ENCODE peak calls at places on chromosomes 1 and 21, in ten cellular contexts. T, U, G, H, V, R, D, P, F and M are unnamed samples.

GRCh38 chr1:85612704-85613361 is 32.3 kb downstream of the CCN1 start:
- DNase-seq in T (peak), U (no peak), G (peak), H (no peak), V (peak), R (no peak), D (peak), P (peak), F (no peak), M (peak)

GRCh38 chr1:57474097-57474750 is 50.4 kb upstream of the DAB1 start:
- DNase-seq in T (no peak), U (no peak), G (peak), H (no peak), V (no peak), R (no peak), D (peak), P (peak), F (no peak), M (peak)

GRCh38 chr21:44065428-44065827 is 41.8 kb upstream of the PWP2 start:
- DNase-seq in T (no peak), U (no peak), G (peak), H (peak), V (no peak), R (no peak), D (peak), P (no peak), F (no peak), M (peak)

GRCh38 chr1:28087614-28088167 is 719 bp downstream of the EYA3 start:
- DNase-seq in T (peak), U (no peak), G (no peak), H (peak), V (no peak), R (no peak), D (no peak), P (no peak), F (no peak), M (peak)

GRCh38 chr1:7857951-7858350 is 5.1 kb upstream of the UTS2 start:
- DNase-seq in T (no peak), U (no peak), G (no peak), H (no peak), V (no peak), R (no peak), D (no peak), P (no peak), F (no peak), M (no peak)

GRCh38 chr1:230643887-230644286 is 1.6 kb downstream of the COG2 start:
- DNase-seq in T (peak), U (no peak), G (peak), H (no peak), V (peak), R (no peak), D (peak), P (peak), F (no peak), M (no peak)

GRCh38 chr1:26477446-26478152 is 5.4 kb downstream of the HMGN2 start:
- DNase-seq in T (no peak), U (no peak), G (no peak), H (no peak), V (no peak), R (no peak), D (no peak), P (peak), F (no peak), M (peak)

GRCh38 chr1:44084998-44085675 is 33.5 kb upstream of the KLF17 start:
- DNase-seq in T (peak), U (no peak), G (peak), H (no peak), V (peak), R (no peak), D (peak), P (peak), F (no peak), M (peak)

GRCh38 chr1:61098333-61098732 is 16.0 kb downstream of the NFIA start:
- DNase-seq in T (no peak), U (no peak), G (no peak), H (no peak), V (no peak), R (no peak), D (no peak), P (no peak), F (no peak), M (no peak)

GRCh38 chr1:167638064-167638463 is 8.0 kb downstream of the RCSD1 start:
- DNase-seq in T (no peak), U (no peak), G (no peak), H (no peak), V (no peak), R (no peak), D (no peak), P (no peak), F (no peak), M (no peak)

GRCh38 chr1:184419734-184420161 is 32.9 kb downstream of the C1orf21 start:
- DNase-seq in T (no peak), U (no peak), G (peak), H (no peak), V (peak), R (no peak), D (peak), P (peak), F (no peak), M (peak)